ENCODE peak calls at places on chromosomes 11 and 22, in seven cellular contexts. Z is T-helper 1 cell, D is breast epithelium, O is ELR, R is NCI-H524 treated with DMSO at 0.1 percent for 48 hours, B is endothelial cell, T is adipocyte. G is an unnamed sample.

GRCh38 chr11:12771875-12772274 is 97.7 kb downstream of the TEAD1 start:
- DNase-seq in Z (no peak), D (no peak), O (peak), R (no peak), B (no peak), T (no peak), G (no peak)

GRCh38 chr22:49433717-49434611 is 393.7 kb downstream of the BRD1 start:
- DNase-seq in Z (no peak), D (peak), O (no peak), R (no peak), B (no peak), T (no peak), G (no peak)

GRCh38 chr11:102611291-102611690 is 13.8 kb downstream of the MMP20 start:
- DNase-seq in Z (peak), D (no peak), O (no peak), R (no peak), B (no peak), T (no peak), G (no peak)

GRCh38 chr11:112511271-112511670 is 250.6 kb upstream of the PLET1 start:
- DNase-seq in Z (no peak), D (no peak), O (peak), R (no peak), B (no peak), T (no peak), G (no peak)

GRCh38 chr11:76491644-76492043 is 46.8 kb downstream of the EMSY start:
- DNase-seq in Z (no peak), D (no peak), O (peak), R (no peak), B (no peak), T (no peak), G (no peak)

GRCh38 chr11:70758206-70758605 is 359.9 kb downstream of the CTTN start:
- DNase-seq in Z (no peak), D (no peak), O (no peak), R (no peak), B (no peak), T (no peak), G (no peak)

GRCh38 chr11:44840085-44840478 is 110.6 kb downstream of the TP53I11 start:
- DNase-seq in Z (no peak), D (no peak), O (no peak), R (no peak), B (no peak), T (no peak), G (no peak)

GRCh38 chr11:134501406-134502152 is 89.5 kb upstream of the B3GAT1 start:
- DNase-seq in Z (no peak), D (peak), O (no peak), R (no peak), B (no peak), T (no peak), G (no peak)

GRCh38 chr11:24496728-24497396 is at the start of gene LUZP2:
- DNase-seq in Z (no peak), D (no peak), O (peak), R (no peak), B (peak), T (peak), G (no peak)

GRCh38 chr11:45412033-45412432 is 125.9 kb upstream of the SYT13 start:
- DNase-seq in Z (no peak), D (no peak), O (no peak), R (no peak), B (no peak), T (no peak), G (no peak)

GRCh38 chr11:74870485-74870884 is 78.4 kb downstream of the XRRA1 start:
- DNase-seq in Z (peak), D (no peak), O (peak), R (no peak), B (no peak), T (peak), G (no peak)

GRCh38 chr11:123719452-123719851 is 22.0 kb downstream of the ZNF202 start:
- DNase-seq in Z (no peak), D (no peak), O (peak), R (no peak), B (no peak), T (peak), G (no peak)

GRCh38 chr11:106786251-106786650 is 232.0 kb downstream of the GUCY1A2 start:
- DNase-seq in Z (no peak), D (no peak), O (no peak), R (no peak), B (no peak), T (peak), G (no peak)

GRCh38 chr11:120034881-120035620 is 102.9 kb downstream of the TRIM29 start:
- DNase-seq in Z (no peak), D (no peak), O (no peak), R (peak), B (no peak), T (no peak), G (no peak)

GRCh38 chr11:14585438-14585837 is 58.2 kb upstream of the PDE3B start:
- DNase-seq in Z (no peak), D (no peak), O (no peak), R (no peak), B (no peak), T (no peak), G (no peak)

GRCh38 chr22:31579835-31580242 is 82.2 kb downstream of the PISD start:
- DNase-seq in Z (no peak), D (no peak), O (no peak), R (no peak), B (no peak), T (no peak), G (no peak)

GRCh38 chr11:44445500-44446340 is 119.7 kb upstream of the CD82 start:
- DNase-seq in Z (no peak), D (no peak), O (peak), R (no peak), B (no peak), T (no peak), G (no peak)

GRCh38 chr22:21951931-21952465 is 650 bp downstream of the PPM1F start:
- DNase-seq in Z (peak), D (no peak), O (peak), R (no peak), B (peak), T (peak), G (no peak)

GRCh38 chr11:75524576-75525432 is 937 bp downstream of the GDPD5 start:
- DNase-seq in Z (no peak), D (no peak), O (peak), R (no peak), B (no peak), T (peak), G (no peak)

GRCh38 chr11:117915219-117915618 is 14.0 kb downstream of the TMPRSS13 start:
- DNase-seq in Z (no peak), D (peak), O (no peak), R (no peak), B (no peak), T (no peak), G (no peak)

GRCh38 chr11:126637800-126638175 is 282.3 kb downstream of the ST3GAL4 start:
- DNase-seq in Z (no peak), D (no peak), O (peak), R (no peak), B (no peak), T (peak), G (peak)

GRCh38 chr22:19687561-19688300 is 26.6 kb upstream of the SEPTIN5 start:
- DNase-seq in Z (no peak), D (peak), O (no peak), R (no peak), B (no peak), T (no peak), G (no peak)

GRCh38 chr11:118929496-118930151 is 3.9 kb upstream of the BCL9L start:
- DNase-seq in Z (peak), D (peak), O (peak), R (no peak), B (peak), T (peak), G (no peak)

GRCh38 chr22:47304191-47304831 is 541.9 kb downstream of the TBC1D22A start:
- DNase-seq in Z (no peak), D (peak), O (no peak), R (no peak), B (no peak), T (no peak), G (no peak)

GRCh38 chr22:44622147-44622427 is 79.9 kb upstream of the PRR5 start:
- DNase-seq in Z (peak), D (no peak), O (no peak), R (peak), B (peak), T (no peak), G (no peak)

GRCh38 chr11:68838572-68838964 is 3.1 kb downstream of the CPT1A start:
- DNase-seq in Z (peak), D (no peak), O (peak), R (no peak), B (no peak), T (peak), G (no peak)

GRCh38 chr11:35146074-35146521 is 7.1 kb downstream of the CD44 start:
- DNase-seq in Z (peak), D (no peak), O (peak), R (no peak), B (no peak), T (no peak), G (no peak)

GRCh38 chr11:125262194-125262824 is 97.8 kb downstream of the PKNOX2 start:
- DNase-seq in Z (no peak), D (no peak), O (no peak), R (no peak), B (no peak), T (no peak), G (no peak)

GRCh38 chr11:79046365-79046764 is 394.5 kb downstream of the TENM4 start:
- DNase-seq in Z (no peak), D (no peak), O (no peak), R (no peak), B (no peak), T (no peak), G (no peak)

GRCh38 chr11:134472188-134472455 is 60.1 kb upstream of the B3GAT1 start:
- DNase-seq in Z (no peak), D (no peak), O (no peak), R (no peak), B (no peak), T (no peak), G (no peak)

GRCh38 chr11:19232910-19233503 is 7.7 kb downstream of the E2F8 start:
- DNase-seq in Z (no peak), D (no peak), O (peak), R (no peak), B (no peak), T (peak), G (peak)

GRCh38 chr11:87359401-87359800 is 321.7 kb downstream of the TMEM135 start:
- DNase-seq in Z (no peak), D (no peak), O (no peak), R (no peak), B (no peak), T (no peak), G (no peak)

GRCh38 chr11:26958005-26958404 is 35.9 kb upstream of the FIBIN start:
- DNase-seq in Z (no peak), D (no peak), O (no peak), R (no peak), B (no peak), T (no peak), G (no peak)

GRCh38 chr22:27535452-27535851 is 266.1 kb downstream of the MN1 start:
- DNase-seq in Z (no peak), D (no peak), O (no peak), R (no peak), B (no peak), T (no peak), G (no peak)

GRCh38 chr11:121570453-121570852 is 117.7 kb upstream of the SORL1-AS1 start:
- DNase-seq in Z (no peak), D (no peak), O (no peak), R (no peak), B (no peak), T (no peak), G (no peak)

G was measured in AG09309.